ENCODE peak calls at places on chromosomes 7 and 10, in five cellular contexts. One of them, this sample, is unnamed.

GRCh38 chr7:102469972-102470825 is 5.4 kb downstream of the LRWD1 start:
- DNase-seq in left ventricle myocardium inferior: no peak
- DNase-seq in fibroblast of villous mesenchyme: no peak
- DNase-seq in CD4-positive, alpha-beta T cell: no peak
- DNase-seq in IMR-90: no peak
- DNase-seq in this sample: no peak

GRCh38 chr7:2698581-2699288 is 10.7 kb downstream of the AMZ1 start:
- DNase-seq in left ventricle myocardium inferior: no peak
- DNase-seq in fibroblast of villous mesenchyme: no peak
- DNase-seq in CD4-positive, alpha-beta T cell: peak
- DNase-seq in IMR-90: no peak
- DNase-seq in this sample: peak

GRCh38 chr10:105727131-105727530 is 1086.0 kb downstream of the SORCS3 start:
- DNase-seq in left ventricle myocardium inferior: no peak
- DNase-seq in fibroblast of villous mesenchyme: no peak
- DNase-seq in CD4-positive, alpha-beta T cell: no peak
- DNase-seq in IMR-90: no peak
- DNase-seq in this sample: no peak

GRCh38 chr7:150428671-150429451 is 21.6 kb upstream of the GIMAP8 start:
- DNase-seq in left ventricle myocardium inferior: no peak
- DNase-seq in fibroblast of villous mesenchyme: peak
- DNase-seq in CD4-positive, alpha-beta T cell: no peak
- DNase-seq in IMR-90: peak
- DNase-seq in this sample: no peak

GRCh38 chr10:111281516-111281915 is 204.7 kb downstream of the ADRA2A start:
- DNase-seq in left ventricle myocardium inferior: no peak
- DNase-seq in fibroblast of villous mesenchyme: peak
- DNase-seq in CD4-positive, alpha-beta T cell: no peak
- DNase-seq in IMR-90: no peak
- DNase-seq in this sample: no peak

GRCh38 chr10:52740913-52741675 is 31.5 kb downstream of the MBL2 start:
- DNase-seq in left ventricle myocardium inferior: no peak
- DNase-seq in fibroblast of villous mesenchyme: peak
- DNase-seq in CD4-positive, alpha-beta T cell: peak
- DNase-seq in IMR-90: peak
- DNase-seq in this sample: no peak

GRCh38 chr10:6074489-6075301 is 12.5 kb upstream of the IL2RA start:
- DNase-seq in left ventricle myocardium inferior: no peak
- DNase-seq in fibroblast of villous mesenchyme: peak
- DNase-seq in CD4-positive, alpha-beta T cell: no peak
- DNase-seq in IMR-90: peak
- DNase-seq in this sample: no peak

GRCh38 chr7:126957443-126957842 is 295.3 kb downstream of the GRM8 start:
- DNase-seq in left ventricle myocardium inferior: no peak
- DNase-seq in fibroblast of villous mesenchyme: no peak
- DNase-seq in CD4-positive, alpha-beta T cell: no peak
- DNase-seq in IMR-90: no peak
- DNase-seq in this sample: no peak

GRCh38 chr7:1239455-1240295 is 7.0 kb downstream of the UNCX start:
- DNase-seq in left ventricle myocardium inferior: no peak
- DNase-seq in fibroblast of villous mesenchyme: no peak
- DNase-seq in CD4-positive, alpha-beta T cell: no peak
- DNase-seq in IMR-90: no peak
- DNase-seq in this sample: no peak

GRCh38 chr10:121357323-121357835 is 240.9 kb downstream of the FGFR2 start:
- DNase-seq in left ventricle myocardium inferior: no peak
- DNase-seq in fibroblast of villous mesenchyme: no peak
- DNase-seq in CD4-positive, alpha-beta T cell: no peak
- DNase-seq in IMR-90: no peak
- DNase-seq in this sample: no peak

GRCh38 chr10:127174866-127175265 is 21.5 kb downstream of the INSYN2A start:
- DNase-seq in left ventricle myocardium inferior: no peak
- DNase-seq in fibroblast of villous mesenchyme: no peak
- DNase-seq in CD4-positive, alpha-beta T cell: no peak
- DNase-seq in IMR-90: no peak
- DNase-seq in this sample: no peak

GRCh38 chr7:146146866-146147265 is 30.3 kb downstream of the CNTNAP2 start:
- DNase-seq in left ventricle myocardium inferior: no peak
- DNase-seq in fibroblast of villous mesenchyme: no peak
- DNase-seq in CD4-positive, alpha-beta T cell: no peak
- DNase-seq in IMR-90: no peak
- DNase-seq in this sample: no peak

GRCh38 chr7:65554-65953 is 126.8 kb upstream of the FAM20C start:
- DNase-seq in left ventricle myocardium inferior: no peak
- DNase-seq in fibroblast of villous mesenchyme: peak
- DNase-seq in CD4-positive, alpha-beta T cell: no peak
- DNase-seq in IMR-90: peak
- DNase-seq in this sample: no peak

GRCh38 chr10:129098517-129098916 is 368.5 kb upstream of the MGMT start:
- DNase-seq in left ventricle myocardium inferior: no peak
- DNase-seq in fibroblast of villous mesenchyme: no peak
- DNase-seq in CD4-positive, alpha-beta T cell: no peak
- DNase-seq in IMR-90: no peak
- DNase-seq in this sample: no peak

GRCh38 chr7:100570954-100571828 is 2.5 kb downstream of the SAP25 start:
- DNase-seq in left ventricle myocardium inferior: no peak
- DNase-seq in fibroblast of villous mesenchyme: no peak
- DNase-seq in CD4-positive, alpha-beta T cell: no peak
- DNase-seq in IMR-90: no peak
- DNase-seq in this sample: no peak

GRCh38 chr10:60872451-60872850 is 71.5 kb downstream of the RHOBTB1 start:
- DNase-seq in left ventricle myocardium inferior: no peak
- DNase-seq in fibroblast of villous mesenchyme: no peak
- DNase-seq in CD4-positive, alpha-beta T cell: no peak
- DNase-seq in IMR-90: no peak
- DNase-seq in this sample: no peak

GRCh38 chr7:24907311-24907886 is 72.6 kb downstream of the OSBPL3 start:
- DNase-seq in left ventricle myocardium inferior: no peak
- DNase-seq in fibroblast of villous mesenchyme: peak
- DNase-seq in CD4-positive, alpha-beta T cell: peak
- DNase-seq in IMR-90: peak
- DNase-seq in this sample: no peak

GRCh38 chr10:87642988-87643387 is 16.7 kb upstream of the PAPSS2 start:
- DNase-seq in left ventricle myocardium inferior: no peak
- DNase-seq in fibroblast of villous mesenchyme: no peak
- DNase-seq in CD4-positive, alpha-beta T cell: no peak
- DNase-seq in IMR-90: no peak
- DNase-seq in this sample: no peak

GRCh38 chr7:123621707-123622106 is 20.1 kb downstream of the ASB15 start:
- DNase-seq in left ventricle myocardium inferior: no peak
- DNase-seq in fibroblast of villous mesenchyme: no peak
- DNase-seq in CD4-positive, alpha-beta T cell: no peak
- DNase-seq in IMR-90: no peak
- DNase-seq in this sample: no peak

GRCh38 chr7:144720139-144720538 is 115.7 kb downstream of the TPK1 start:
- DNase-seq in left ventricle myocardium inferior: no peak
- DNase-seq in fibroblast of villous mesenchyme: peak
- DNase-seq in CD4-positive, alpha-beta T cell: no peak
- DNase-seq in IMR-90: no peak
- DNase-seq in this sample: no peak

GRCh38 chr7:132393789-132394261 is 182.4 kb downstream of the PLXNA4 start:
- DNase-seq in left ventricle myocardium inferior: peak
- DNase-seq in fibroblast of villous mesenchyme: no peak
- DNase-seq in CD4-positive, alpha-beta T cell: no peak
- DNase-seq in IMR-90: no peak
- DNase-seq in this sample: no peak

GRCh38 chr7:6406121-6406520 is 41.6 kb downstream of the DAGLB start:
- DNase-seq in left ventricle myocardium inferior: no peak
- DNase-seq in fibroblast of villous mesenchyme: no peak
- DNase-seq in CD4-positive, alpha-beta T cell: no peak
- DNase-seq in IMR-90: no peak
- DNase-seq in this sample: no peak

GRCh38 chr10:16436367-16436757 is 448 bp upstream of the PTER start:
- DNase-seq in left ventricle myocardium inferior: no peak
- DNase-seq in fibroblast of villous mesenchyme: peak
- DNase-seq in CD4-positive, alpha-beta T cell: peak
- DNase-seq in IMR-90: no peak
- DNase-seq in this sample: no peak

GRCh38 chr10:34866848-34867247 is 51.8 kb upstream of the PARD3 start:
- DNase-seq in left ventricle myocardium inferior: no peak
- DNase-seq in fibroblast of villous mesenchyme: no peak
- DNase-seq in CD4-positive, alpha-beta T cell: no peak
- DNase-seq in IMR-90: no peak
- DNase-seq in this sample: no peak

GRCh38 chr10:121455377-121455776 is 142.9 kb downstream of the FGFR2 start:
- DNase-seq in left ventricle myocardium inferior: no peak
- DNase-seq in fibroblast of villous mesenchyme: no peak
- DNase-seq in CD4-positive, alpha-beta T cell: no peak
- DNase-seq in IMR-90: no peak
- DNase-seq in this sample: no peak

GRCh38 chr7:111082351-111082750 is 8.6 kb upstream of the LRRN3 start:
- DNase-seq in left ventricle myocardium inferior: no peak
- DNase-seq in fibroblast of villous mesenchyme: no peak
- DNase-seq in CD4-positive, alpha-beta T cell: no peak
- DNase-seq in IMR-90: peak
- DNase-seq in this sample: no peak

GRCh38 chr7:68684246-68684850 is 913.9 kb upstream of the AUTS2 start:
- DNase-seq in left ventricle myocardium inferior: no peak
- DNase-seq in fibroblast of villous mesenchyme: no peak
- DNase-seq in CD4-positive, alpha-beta T cell: no peak
- DNase-seq in IMR-90: peak
- DNase-seq in this sample: no peak

GRCh38 chr10:70265032-70265689 is 18.6 kb downstream of the NPFFR1 start:
- DNase-seq in left ventricle myocardium inferior: no peak
- DNase-seq in fibroblast of villous mesenchyme: no peak
- DNase-seq in CD4-positive, alpha-beta T cell: no peak
- DNase-seq in IMR-90: no peak
- DNase-seq in this sample: no peak

DNA sequence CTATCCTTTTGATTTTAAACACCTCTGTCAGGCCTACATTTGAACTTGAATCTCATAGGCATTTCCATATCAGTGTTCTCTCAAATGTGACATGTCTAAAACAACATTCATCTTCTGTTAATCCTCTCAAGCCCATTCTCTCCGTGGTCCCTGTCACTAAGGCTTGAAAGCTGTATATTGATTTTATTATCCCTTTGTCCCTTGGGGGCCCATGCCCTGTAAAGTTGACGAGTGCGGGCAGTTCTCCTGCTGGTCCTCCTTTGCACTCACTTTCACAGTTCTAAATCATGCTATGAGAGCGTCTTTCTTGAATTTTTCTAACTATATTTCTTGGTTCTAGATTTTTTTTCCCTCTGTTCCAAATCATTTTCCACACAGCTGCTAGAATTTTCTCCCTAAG is 27.3 kb downstream of the GALNT11 start:
- DNase-seq in left ventricle myocardium inferior: no peak
- DNase-seq in fibroblast of villous mesenchyme: no peak
- DNase-seq in CD4-positive, alpha-beta T cell: no peak
- DNase-seq in IMR-90: no peak
- DNase-seq in this sample: no peak
- TF ChIP-seq CTCF in left ventricle myocardium inferior: no peak
- TF ChIP-seq CTCF in fibroblast of villous mesenchyme: no peak
- TF ChIP-seq CTCF in CD4-positive, alpha-beta T cell: no peak
- TF ChIP-seq CTCF in IMR-90: no peak
- TF ChIP-seq CTCF in this sample: no peak

DNA sequence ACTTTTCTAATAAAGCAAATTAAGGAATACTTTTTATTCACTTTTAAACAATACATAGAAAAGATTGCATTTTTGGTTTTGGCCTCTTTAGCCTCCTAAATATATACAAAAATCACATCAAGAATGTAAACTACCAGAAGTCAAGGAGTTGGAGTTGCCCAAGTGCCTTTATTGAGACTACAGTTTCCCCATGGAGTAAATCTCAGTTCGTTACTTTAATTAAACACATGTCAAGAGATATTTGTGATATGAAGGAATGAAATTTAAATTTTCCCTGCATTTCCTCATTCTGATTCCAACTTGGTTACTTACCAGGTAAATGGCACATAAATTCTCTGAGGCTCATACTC is 492.9 kb downstream of the TNS3 start:
- DNase-seq in left ventricle myocardium inferior: no peak
- DNase-seq in fibroblast of villous mesenchyme: no peak
- DNase-seq in CD4-positive, alpha-beta T cell: no peak
- DNase-seq in IMR-90: no peak
- DNase-seq in this sample: no peak
- TF ChIP-seq CTCF in left ventricle myocardium inferior: no peak
- TF ChIP-seq CTCF in fibroblast of villous mesenchyme: no peak
- TF ChIP-seq CTCF in CD4-positive, alpha-beta T cell: no peak
- TF ChIP-seq CTCF in IMR-90: no peak
- TF ChIP-seq CTCF in this sample: no peak

GRCh38 chr7:23107781-23108180 is 2.2 kb downstream of the KLHL7 start:
- DNase-seq in left ventricle myocardium inferior: no peak
- DNase-seq in fibroblast of villous mesenchyme: no peak
- DNase-seq in CD4-positive, alpha-beta T cell: no peak
- DNase-seq in IMR-90: no peak
- DNase-seq in this sample: no peak

GRCh38 chr7:23106801-23107713 is 1.5 kb downstream of the KLHL7 start:
- DNase-seq in left ventricle myocardium inferior: no peak
- DNase-seq in fibroblast of villous mesenchyme: peak
- DNase-seq in CD4-positive, alpha-beta T cell: no peak
- DNase-seq in IMR-90: peak
- DNase-seq in this sample: no peak

GRCh38 chr7:23106491-23106800 is 861 bp downstream of the KLHL7 start:
- DNase-seq in left ventricle myocardium inferior: no peak
- DNase-seq in fibroblast of villous mesenchyme: no peak
- DNase-seq in CD4-positive, alpha-beta T cell: no peak
- DNase-seq in IMR-90: no peak
- DNase-seq in this sample: no peak

GRCh38 chr7:23105086-23105643 is 420 bp upstream of the KLHL7 start:
- DNase-seq in left ventricle myocardium inferior: no peak
- DNase-seq in fibroblast of villous mesenchyme: no peak
- DNase-seq in CD4-positive, alpha-beta T cell: no peak
- DNase-seq in IMR-90: no peak
- DNase-seq in this sample: no peak

GRCh38 chr7:23105644-23106490 is at the start of gene KLHL7:
- DNase-seq in left ventricle myocardium inferior: peak
- DNase-seq in fibroblast of villous mesenchyme: peak
- DNase-seq in CD4-positive, alpha-beta T cell: peak
- DNase-seq in IMR-90: peak
- DNase-seq in this sample: peak
- TF ChIP-seq CTCF in left ventricle myocardium inferior: peak
- TF ChIP-seq CTCF in fibroblast of villous mesenchyme: peak
- TF ChIP-seq CTCF in CD4-positive, alpha-beta T cell: peak
- TF ChIP-seq CTCF in IMR-90: peak
- TF ChIP-seq CTCF in this sample: no peak

DNA sequence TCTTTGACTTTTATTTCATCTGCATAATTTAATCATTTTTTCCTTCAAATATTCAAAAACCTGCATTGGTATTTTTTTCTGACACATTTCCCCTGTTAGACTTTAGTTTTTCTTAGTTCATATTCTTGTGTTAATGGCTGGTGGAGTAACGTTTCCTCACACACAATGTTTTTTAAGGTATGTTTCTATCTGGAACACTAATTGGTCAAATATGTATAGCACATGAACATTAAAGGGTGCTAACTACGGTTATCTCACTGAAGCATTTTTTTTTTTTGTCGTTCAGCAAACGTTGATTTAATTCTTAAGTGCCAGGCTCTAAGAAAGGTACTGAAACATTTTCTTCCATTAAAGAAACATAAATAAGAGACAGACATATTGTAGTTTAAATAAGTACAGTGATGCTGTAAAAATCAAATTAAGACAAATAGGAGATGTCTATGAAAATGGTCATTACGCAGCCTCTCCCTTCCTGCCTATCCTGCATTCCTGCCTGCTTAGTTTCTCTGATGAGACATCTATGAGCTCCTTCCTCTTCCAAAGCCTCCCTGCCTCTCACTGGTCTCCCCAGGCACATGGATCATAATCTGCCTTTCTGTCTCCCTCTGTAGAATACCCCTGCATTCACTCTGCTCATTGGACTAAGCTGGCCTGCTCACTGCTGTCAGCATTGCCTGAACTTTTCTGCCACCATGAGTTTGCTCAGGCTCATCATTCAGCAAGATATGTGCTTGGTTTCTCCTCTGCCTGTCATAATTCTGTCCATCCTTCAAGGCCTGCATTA is 87.9 kb downstream of the PTPRZ1 start:
- DNase-seq in left ventricle myocardium inferior: no peak
- DNase-seq in fibroblast of villous mesenchyme: peak
- DNase-seq in CD4-positive, alpha-beta T cell: no peak
- DNase-seq in IMR-90: peak
- DNase-seq in this sample: no peak
- TF ChIP-seq CTCF in left ventricle myocardium inferior: no peak
- TF ChIP-seq CTCF in fibroblast of villous mesenchyme: no peak
- TF ChIP-seq CTCF in CD4-positive, alpha-beta T cell: no peak
- TF ChIP-seq CTCF in IMR-90: no peak
- TF ChIP-seq CTCF in this sample: no peak